ENCODE peak calls at places on chromosomes 2 and 18, in six cellular contexts. M is foreskin fibroblast, K is PC-3, G is prostate gland, I is choroid plexus epithelial cell, Z is tibial nerve. E is an unnamed sample.

GRCh38 chr2:19607400-19607799 is 249.0 kb upstream of the OSR1 start:
- DNase-seq in M (peak; percentile 29), K (peak; percentile 28), G (no peak), I (peak; percentile 26), Z (no peak), E (no peak)

GRCh38 chr2:40584432-40584831 is 132.5 kb upstream of the SLC8A1 start:
- DNase-seq in M (peak; percentile 48), K (peak; percentile 66), G (no peak), I (no peak), Z (no peak), E (no peak)

GRCh38 chr2:109256921-109257320 is 127.9 kb downstream of the SH3RF3 start:
- DNase-seq in M (peak; percentile 48), K (no peak), G (no peak), I (peak; percentile 64), Z (no peak), E (peak; percentile 41)

GRCh38 chr18:79855147-79855910 is 57.6 kb downstream of the KCNG2 start:
- DNase-seq in M (no peak), K (no peak), G (no peak), I (no peak), Z (no peak), E (no peak)

GRCh38 chr2:232331071-232331470 is 47.5 kb upstream of the ALPP start:
- DNase-seq in M (no peak), K (no peak), G (no peak), I (no peak), Z (no peak), E (no peak)

GRCh38 chr18:34909637-34910364 is 131.4 kb upstream of the MAPRE2 start:
- DNase-seq in M (peak; percentile 18), K (no peak), G (no peak), I (peak; percentile 92), Z (no peak), E (no peak)

GRCh38 chr18:59509477-59510173 is 150.6 kb upstream of the LMAN1 start:
- DNase-seq in M (no peak), K (no peak), G (no peak), I (no peak), Z (peak; percentile 47), E (no peak)

GRCh38 chr2:199424160-199424559 is 33.6 kb downstream of the SATB2 start:
- DNase-seq in M (no peak), K (no peak), G (no peak), I (no peak), Z (no peak), E (no peak)

GRCh38 chr2:237922641-237923361 is 44.0 kb upstream of the UBE2F start:
- DNase-seq in M (no peak), K (peak; percentile 79), G (no peak), I (no peak), Z (no peak), E (no peak)

GRCh38 chr2:197258580-197258979 is 52.0 kb downstream of the ANKRD44 start:
- DNase-seq in M (no peak), K (no peak), G (no peak), I (peak; percentile 50), Z (no peak), E (no peak)

GRCh38 chr18:76491801-76492668 is 3.0 kb downstream of the ZNF516 start:
- DNase-seq in M (peak; percentile 36), K (peak; percentile 6), G (peak; percentile 27), I (peak; percentile 41), Z (peak; percentile 31), E (no peak)

GRCh38 chr18:37294951-37295350 is 270.6 kb downstream of the CELF4 start:
- DNase-seq in M (no peak), K (peak; percentile 2), G (no peak), I (peak; percentile 19), Z (no peak), E (no peak)

GRCh38 chr18:71221405-71221804 is 932.6 kb downstream of the SOCS6 start:
- DNase-seq in M (no peak), K (no peak), G (no peak), I (no peak), Z (no peak), E (no peak)

GRCh38 chr2:118479020-118479419 is 368.4 kb downstream of the EN1 start:
- DNase-seq in M (no peak), K (no peak), G (no peak), I (no peak), Z (no peak), E (no peak)

GRCh38 chr2:196171248-196171871 is at the start of gene STK17B:
- DNase-seq in M (peak; percentile 93), K (peak; percentile 96), G (peak; percentile 96), I (peak; percentile 96), Z (peak; percentile 92), E (peak; percentile 91)

GRCh38 chr2:100242891-100243670 is 79.2 kb downstream of the LONRF2 start:
- DNase-seq in M (peak; percentile 33), K (peak; percentile 77), G (peak; percentile 60), I (peak; percentile 74), Z (no peak), E (peak; percentile 60)

GRCh38 chr2:191710411-191710900 is 32.5 kb downstream of the NABP1 start:
- DNase-seq in M (peak; percentile 81), K (peak; percentile 33), G (no peak), I (peak; percentile 77), Z (no peak), E (no peak)

DNA sequence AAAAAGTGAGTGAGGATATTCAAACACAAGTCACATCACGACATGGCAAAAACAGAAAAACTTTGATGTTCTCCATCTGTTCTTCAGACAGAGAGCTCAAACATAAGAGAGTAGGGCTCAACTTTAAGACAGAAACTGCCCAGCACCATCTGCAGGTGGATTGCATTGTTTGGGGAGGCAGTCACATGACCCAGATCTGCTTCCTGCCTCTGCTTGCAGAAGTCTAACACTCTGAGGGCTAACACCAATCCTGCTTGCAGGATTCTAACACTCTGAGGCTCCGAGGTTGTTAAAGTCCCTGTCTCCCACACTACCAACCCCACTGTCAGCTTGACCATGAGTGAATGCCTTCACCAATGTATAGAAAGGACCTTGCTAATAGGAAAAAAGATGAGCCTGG is 176.8 kb upstream of the CREB1 start:
- DNase-seq in M (no peak), K (no peak), G (no peak), I (peak; percentile 18), Z (no peak), E (peak; percentile 22)
- TF ChIP-seq CTCF in M (peak; percentile 7), K (peak; percentile 14), G (no peak), I (no peak), Z (no peak), E (peak; percentile 11)

GRCh38 chr18:13536578-13536977 is 189.8 kb downstream of the FAM210A start:
- DNase-seq in M (no peak), K (no peak), G (no peak), I (no peak), Z (no peak), E (no peak)
- TF ChIP-seq CTCF in M (no peak), K (no peak), G (no peak), I (no peak), Z (no peak), E (no peak)

GRCh38 chr2:219484343-219485200 is 14.1 kb upstream of the GMPPA start:
- DNase-seq in M (no peak), K (no peak), G (no peak), I (peak; percentile 7), Z (no peak), E (no peak)

GRCh38 chr2:219486424-219486959 is 12.2 kb upstream of the GMPPA start:
- DNase-seq in M (no peak), K (no peak), G (no peak), I (no peak), Z (no peak), E (no peak)

GRCh38 chr2:219485201-219485580 is 13.5 kb upstream of the GMPPA start:
- DNase-seq in M (no peak), K (no peak), G (no peak), I (no peak), Z (no peak), E (no peak)

GRCh38 chr2:219482674-219483405 is 15.9 kb upstream of the GMPPA start:
- DNase-seq in M (no peak), K (no peak), G (no peak), I (no peak), Z (no peak), E (no peak)

GRCh38 chr2:219483451-219484342 is 15.0 kb upstream of the GMPPA start:
- DNase-seq in M (no peak), K (no peak), G (no peak), I (no peak), Z (no peak), E (no peak)
- TF ChIP-seq CTCF in M (no peak), K (no peak), G (no peak), I (no peak), Z (no peak), E (no peak)

GRCh38 chr2:174693344-174693743 is 70.9 kb downstream of the CHRNA1 start:
- DNase-seq in M (no peak), K (no peak), G (no peak), I (no peak), Z (no peak), E (no peak)
- TF ChIP-seq CTCF in M (no peak), K (no peak), G (no peak), I (no peak), Z (no peak), E (no peak)